ENCODE peak calls at places on chromosomes 3 and 15, in four cellular contexts. W is sigmoid colon, G is GM12878, H is transverse colon. R is an unnamed sample.

GRCh38 chr15:94036156-94036555 is 195.2 kb upstream of the MCTP2 start:
- DNase-seq in W (no peak), G (no peak), H (no peak), R (no peak)

GRCh38 chr15:59687831-59688230 is 1.3 kb downstream of the BNIP2 start:
- DNase-seq in W (no peak), G (peak; percentile 5), H (no peak), R (no peak)

GRCh38 chr3:173411288-173412064 is 13.9 kb downstream of the NLGN1 start:
- DNase-seq in W (no peak), G (no peak), H (no peak), R (no peak)

GRCh38 chr15:52278636-52279367 is 16.8 kb downstream of the MYO5C start:
- DNase-seq in W (no peak), G (no peak), H (no peak), R (no peak)

GRCh38 chr15:60191015-60191414 is 186.9 kb downstream of the FOXB1 start:
- DNase-seq in W (no peak), G (no peak), H (no peak), R (no peak)

GRCh38 chr3:112979244-112979832 is 4.4 kb upstream of the CD200R1 start:
- DNase-seq in W (no peak), G (no peak), H (no peak), R (no peak)

GRCh38 chr3:168544097-168544957 is 448.6 kb upstream of the GOLIM4 start:
- DNase-seq in W (no peak), G (no peak), H (no peak), R (no peak)

GRCh38 chr15:73284073-73284472 is 84.7 kb downstream of the HCN4 start:
- DNase-seq in W (no peak), G (no peak), H (no peak), R (no peak)

GRCh38 chr3:181703701-181704420 is 7.9 kb upstream of the SOX2 start:
- DNase-seq in W (no peak), G (no peak), H (no peak), R (no peak)

GRCh38 chr15:60580650-60581415 is 101.9 kb upstream of the ICE2 start:
- DNase-seq in W (no peak), G (no peak), H (no peak), R (no peak)

GRCh38 chr3:40845447-40845846 is 320.7 kb downstream of the ZNF621 start:
- DNase-seq in W (no peak), G (no peak), H (no peak), R (no peak)

GRCh38 chr3:130565224-130565623 is 48.2 kb downstream of the COL6A6 start:
- DNase-seq in W (no peak), G (no peak), H (no peak), R (no peak)

DNA sequence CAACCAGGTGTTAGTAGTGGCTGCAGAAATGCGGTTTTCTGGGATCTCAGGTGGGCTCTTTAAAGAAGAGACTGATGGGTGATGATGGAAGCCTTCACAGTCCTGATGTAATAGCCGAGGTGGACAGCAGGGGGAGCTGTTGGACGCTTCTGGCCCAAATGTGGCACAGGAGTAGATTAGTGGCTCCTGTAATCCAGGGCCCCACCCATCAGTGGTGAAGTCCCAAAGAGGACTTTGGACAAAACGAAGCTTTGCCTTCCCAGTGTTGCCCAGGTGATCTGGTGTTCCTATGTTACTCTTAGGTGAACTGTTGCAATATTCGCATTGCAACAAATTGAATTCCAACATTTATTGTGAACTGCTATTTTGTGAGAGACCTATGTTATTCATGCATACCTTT is 31.8 kb upstream of the MYZAP start:
- DNase-seq in W (no peak), G (no peak), H (peak; percentile 90), R (peak; percentile 63)
- TF ChIP-seq CTCF in W (peak; percentile 64), G (peak; percentile 87), H (peak; percentile 85), R (peak; percentile 21)

DNA sequence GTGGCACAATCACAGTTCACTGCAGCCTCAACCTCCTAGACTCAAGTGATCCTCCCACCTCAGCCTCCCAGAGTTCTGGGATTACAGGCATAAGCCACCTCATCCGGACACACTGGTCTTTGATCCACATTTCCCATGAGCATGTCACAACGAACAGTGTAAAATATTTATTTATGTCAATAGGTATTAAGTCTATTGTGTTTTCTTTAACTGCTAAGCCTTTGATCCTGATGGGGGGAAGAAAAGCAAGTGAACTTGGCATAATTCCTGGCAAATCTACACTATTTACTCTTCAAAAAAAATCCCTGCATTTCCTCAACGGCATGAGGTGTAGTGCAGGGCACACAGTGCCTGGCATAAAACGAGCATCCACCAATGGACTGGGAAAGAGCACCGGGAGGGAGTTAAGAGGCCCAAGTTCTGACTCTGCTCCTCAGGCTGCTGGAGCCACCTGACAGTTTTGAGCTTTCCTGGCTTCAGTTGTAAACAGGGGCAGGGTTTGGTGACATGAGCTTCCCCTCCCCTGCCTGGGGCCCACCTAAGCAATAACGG is 16.6 kb downstream of the CA12 start:
- DNase-seq in W (no peak), G (no peak), H (no peak), R (no peak)
- TF ChIP-seq EP300 in W (no peak), G (no peak), H (no peak), R (no peak)

DNA sequence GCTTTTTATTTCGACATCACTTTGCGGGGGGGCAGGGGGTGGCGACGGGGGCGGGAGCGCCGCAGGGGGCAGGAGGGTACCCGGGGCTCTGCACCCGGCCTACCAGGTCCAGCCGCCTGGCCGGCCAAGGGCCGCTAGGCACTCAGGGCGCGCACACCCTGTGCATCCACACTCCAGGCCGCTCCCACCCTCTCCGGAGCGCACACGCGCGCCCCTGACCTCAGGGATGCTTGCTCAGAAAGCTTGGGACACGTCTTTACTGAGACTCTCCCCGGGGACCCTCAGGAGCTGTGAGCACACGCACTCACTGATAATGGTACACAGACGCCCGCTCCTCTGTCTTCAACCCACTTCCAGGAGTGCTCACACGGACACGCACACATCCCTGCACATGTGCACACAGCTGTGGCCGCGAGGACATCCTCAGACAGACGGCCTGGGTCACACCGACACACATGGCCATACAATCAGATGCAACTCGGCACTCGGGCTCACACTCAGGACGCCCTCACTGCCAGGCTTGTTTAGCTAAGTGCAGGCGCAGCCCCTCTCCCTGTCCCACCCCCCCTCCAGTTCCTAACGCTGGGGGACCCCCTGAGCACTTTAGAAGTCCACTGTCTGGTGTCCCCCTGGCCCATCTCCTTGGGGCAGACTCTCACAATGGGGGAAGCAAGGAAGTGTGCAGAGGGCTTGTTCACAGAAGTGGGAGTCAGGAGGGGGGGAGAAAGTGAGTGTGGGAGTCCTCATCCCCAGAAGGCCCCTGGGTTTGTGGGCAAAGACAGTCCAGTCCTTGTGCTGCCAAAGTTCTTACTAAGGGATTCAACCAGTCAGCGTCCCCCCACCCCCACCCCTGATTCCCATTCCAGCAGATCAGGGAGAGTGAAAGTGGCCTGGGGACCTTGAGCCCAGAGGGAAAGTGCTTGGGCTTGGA is 485 bp upstream of the GATA2 start:
- DNase-seq in W (peak; percentile 65), G (no peak), H (no peak), R (no peak)
- H3K27me3 ChIP-seq in W (peaks cover 68% of the 10 kb centered on the region), G (peaks cover 31% of the 10 kb centered on the region), H (peaks cover 100% of the 10 kb centered on the region), R (peaks cover 10% of the 10 kb centered on the region)

GRCh38 chr15:26095710-26096330 is 232.7 kb upstream of the ATP10A start:
- DNase-seq in W (no peak), G (no peak), H (no peak), R (no peak)
- TF ChIP-seq CTCF in W (no peak), G (no peak), H (no peak), R (no peak)

DNA sequence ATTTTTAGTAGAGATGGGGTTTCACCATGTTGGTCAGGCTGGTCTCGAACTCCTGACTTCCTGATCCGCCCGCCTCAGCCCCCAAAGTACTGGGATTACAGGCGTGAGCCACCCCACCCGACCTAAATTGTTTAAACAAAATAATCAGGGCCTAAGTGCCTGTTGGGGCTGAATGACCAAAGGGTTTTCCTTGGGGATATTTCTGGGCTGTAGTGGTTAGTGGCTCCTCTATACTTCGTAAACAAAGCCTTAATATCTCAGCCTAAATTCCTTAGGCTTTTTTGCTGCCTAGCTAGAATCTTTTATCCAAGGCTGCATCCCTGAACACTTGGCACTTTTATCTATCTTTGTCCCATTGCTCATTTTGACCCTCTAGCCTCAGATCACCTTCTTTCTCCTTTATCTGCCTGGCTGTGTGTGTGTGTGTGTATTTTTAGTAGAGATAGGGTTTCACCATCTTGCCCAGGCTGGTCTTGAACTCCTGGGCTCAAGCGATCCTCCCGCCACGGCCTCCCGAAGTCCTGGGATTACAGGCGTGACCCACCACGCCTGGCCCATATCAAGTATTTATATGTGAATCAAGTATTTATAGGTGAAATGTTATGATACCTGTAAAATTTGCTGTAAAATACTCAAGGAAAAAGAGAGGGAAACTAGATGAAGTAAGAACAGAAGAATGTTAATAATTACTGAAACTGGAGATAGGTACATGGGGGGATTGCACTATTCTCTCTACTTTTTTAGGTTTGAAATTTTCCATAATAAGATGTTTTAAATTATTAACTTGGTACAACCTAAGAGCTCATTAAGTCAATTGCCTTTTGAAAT is 1.8 kb downstream of the NUSAP1 start:
- DNase-seq in W (no peak), G (no peak), H (no peak), R (no peak)
- TF ChIP-seq EP300 in W (no peak), G (no peak), H (no peak), R (no peak)

GRCh38 chr3:150378467-150378751 is 29.7 kb upstream of the TSC22D2 start:
- DNase-seq in W (no peak), G (no peak), H (no peak), R (no peak)
- H3K27me3 ChIP-seq in W (no peaks in the 10 kb centered on the region), G (no peaks in the 10 kb centered on the region), H (no peaks in the 10 kb centered on the region), R (no peaks in the 10 kb centered on the region)

DNA sequence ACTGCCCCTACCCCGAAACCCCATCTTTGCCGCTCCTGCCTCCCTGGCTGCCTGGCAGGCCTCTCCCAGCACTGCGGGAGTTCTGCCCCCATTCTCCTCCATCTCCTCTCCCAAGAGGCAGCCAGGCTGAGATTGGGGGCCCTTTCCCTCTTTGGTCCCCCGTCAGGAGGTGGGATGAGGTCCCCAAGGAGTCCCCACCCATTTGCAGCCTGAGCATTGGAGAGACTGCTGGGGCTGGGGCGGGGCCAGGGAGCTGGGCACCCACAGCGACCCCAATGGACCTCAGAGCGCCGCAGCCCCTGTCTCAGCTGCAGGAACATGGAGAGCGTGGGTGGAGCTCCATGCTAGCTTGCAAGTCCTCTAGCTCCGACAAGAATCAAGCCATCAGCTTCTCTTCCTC is 29.5 kb upstream of the FBLN2 start:
- DNase-seq in W (no peak), G (no peak), H (no peak), R (no peak)
- TF ChIP-seq CTCF in W (no peak), G (no peak), H (no peak), R (no peak)

DNA sequence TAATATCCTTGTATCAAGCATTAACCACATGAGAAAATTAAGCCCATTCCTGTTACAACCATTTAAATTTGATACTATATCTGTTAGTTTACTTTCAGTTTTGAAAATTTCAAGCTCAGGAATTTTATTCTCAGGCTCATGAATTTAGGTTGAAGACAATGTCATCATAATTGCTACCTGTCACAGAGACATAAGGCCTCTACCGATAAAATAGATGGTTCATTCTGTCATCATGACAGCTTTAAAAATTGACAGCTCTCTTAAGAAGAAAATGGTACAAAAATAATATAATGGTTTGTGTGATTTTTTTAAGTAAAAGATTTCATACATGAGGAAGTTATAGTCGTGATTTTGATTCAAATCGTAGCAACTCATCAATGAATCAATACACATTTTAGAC is 1003.2 kb downstream of the ROBO1 start:
- DNase-seq in W (no peak), G (no peak), H (no peak), R (no peak)
- TF ChIP-seq EP300 in W (no peak), G (no peak), H (no peak), R (no peak)

GRCh38 chr15:26971303-26972018 is 480 bp downstream of the GABRG3 start:
- DNase-seq in W (no peak), G (no peak), H (no peak), R (no peak)
- H3K27me3 ChIP-seq in W (peaks cover 8% of the 10 kb centered on the region), G (no peaks in the 10 kb centered on the region), H (peaks cover 13% of the 10 kb centered on the region), R (no peaks in the 10 kb centered on the region)

GRCh38 chr3:28348637-28349396 is at the start of the genes AZI2 and ZCWPW2:
- DNase-seq in W (peak; percentile 98), G (peak; percentile 74), H (peak; percentile 97), R (peak; percentile 98)
- TF ChIP-seq CTCF in W (no peak), G (peak; percentile 23), H (peak; percentile 29), R (peak; percentile 38)

R was measured in ovary.